ENCODE peak calls at places on chromosome 15, in eight cellular contexts. Z is fibroblast of mammary gland, V is fibroblast of the aortic adventitia, N is A549, K is breast epithelium, F is GM12878, J is AG09309, C is colonic mucosa. G is an unnamed sample.

GRCh38 chr15:74983725-74984231 is 11.6 kb upstream of the SCAMP5 start:
- DNase-seq in K (no peak), V (no peak), C (no peak), N (peak), Z (peak), F (peak), J (no peak), G (no peak)

GRCh38 chr15:40906947-40907802 is 12.9 kb downstream of the VPS18 start:
- DNase-seq in V (no peak), J (no peak), K (no peak), N (no peak), C (peak), Z (peak), F (no peak), G (no peak)

GRCh38 chr15:76057332-76058000 is 2.3 kb upstream of the TMEM266 start:
- DNase-seq in F (no peak), K (no peak), N (peak), C (peak), Z (peak), V (peak), J (peak), G (peak)

GRCh38 chr15:85030301-85031049 is 48.8 kb downstream of the PDE8A start:
- DNase-seq in C (no peak), N (no peak), J (no peak), F (no peak), K (no peak), Z (no peak), V (peak), G (peak)

GRCh38 chr15:42734076-42734672 is 2.8 kb downstream of the CDAN1 start:
- DNase-seq in N (no peak), J (no peak), V (no peak), C (no peak), K (no peak), Z (no peak), F (no peak), G (no peak)

GRCh38 chr15:97652041-97652440 is 308.5 kb upstream of the ARRDC4 start:
- DNase-seq in N (no peak), F (no peak), Z (no peak), J (no peak), K (no peak), V (no peak), C (no peak), G (no peak)

GRCh38 chr15:25728816-25729215 is 134.3 kb downstream of the ATP10A start:
- DNase-seq in N (no peak), Z (no peak), F (no peak), J (no peak), V (no peak), K (no peak), C (no peak), G (no peak)

GRCh38 chr15:40270246-40270995 is 12.4 kb downstream of the ANKRD63 start:
- DNase-seq in F (no peak), K (no peak), Z (peak), N (no peak), J (no peak), C (no peak), V (peak), G (no peak)

GRCh38 chr15:23467110-23467600 is 20.1 kb upstream of the GOLGA6L2 start:
- DNase-seq in Z (peak), N (peak), F (no peak), K (no peak), C (no peak), J (peak), V (peak), G (peak)

GRCh38 chr15:89728254-89728653 is 22.8 kb downstream of the MESP1 start:
- DNase-seq in J (no peak), C (no peak), F (no peak), N (no peak), Z (peak), V (peak), K (no peak), G (no peak)

GRCh38 chr15:51093865-51094605 is 671 bp downstream of the TNFAIP8L3 start:
- DNase-seq in F (no peak), V (peak), J (no peak), N (no peak), K (no peak), Z (no peak), C (peak), G (peak)

GRCh38 chr15:50907866-50908208 is 646 bp upstream of the AP4E1 start:
- DNase-seq in K (no peak), N (peak), V (peak), Z (peak), F (no peak), C (peak), J (no peak), G (peak)

GRCh38 chr15:73560501-73561117 is 72.6 kb downstream of the NPTN start:
- DNase-seq in N (peak), C (peak), Z (peak), J (peak), V (peak), F (peak), K (no peak), G (peak)

GRCh38 chr15:48566669-48567068 is 78.8 kb downstream of the FBN1 start:
- DNase-seq in V (peak), K (no peak), Z (peak), F (no peak), N (no peak), C (no peak), J (no peak), G (peak)

GRCh38 chr15:39238443-39238842 is 342.4 kb upstream of the THBS1 start:
- DNase-seq in F (no peak), Z (no peak), K (no peak), J (no peak), C (no peak), V (no peak), N (no peak), G (no peak)

GRCh38 chr15:55267401-55268053 is 22.1 kb downstream of the RAB27A start:
- DNase-seq in J (no peak), C (peak), V (peak), K (no peak), N (no peak), F (no peak), Z (peak), G (peak)

GRCh38 chr15:33016405-33017024 is 178.0 kb downstream of the FMN1 start:
- DNase-seq in V (no peak), F (no peak), K (no peak), N (no peak), C (no peak), J (no peak), Z (no peak), G (no peak)

GRCh38 chr15:66720206-66721010 is 18.4 kb downstream of the SMAD6 start:
- DNase-seq in Z (peak), V (peak), F (no peak), J (peak), K (no peak), C (no peak), N (peak), G (peak)

GRCh38 chr15:61049934-61050333 is 179.2 kb downstream of the RORA start:
- DNase-seq in F (peak), Z (peak), V (no peak), J (peak), C (no peak), N (peak), K (no peak), G (peak)

GRCh38 chr15:66701422-66702034 is 508 bp upstream of the SMAD6 start:
- DNase-seq in J (no peak), K (no peak), Z (peak), F (no peak), V (peak), C (peak), N (peak), G (peak)

GRCh38 chr15:101795455-101795854 is 7.9 kb upstream of the OR4F6 start:
- DNase-seq in N (no peak), F (no peak), J (peak), V (peak), C (no peak), Z (peak), K (no peak), G (peak)

GRCh38 chr15:101320501-101321052 is 25.5 kb upstream of the SNRPA1 start:
- DNase-seq in Z (peak), N (no peak), J (no peak), F (no peak), V (no peak), K (no peak), C (no peak), G (no peak)

GRCh38 chr15:74316116-74316515 is 51.3 kb downstream of the CYP11A1 start:
- DNase-seq in K (no peak), F (no peak), Z (no peak), J (no peak), V (no peak), N (no peak), C (no peak), G (no peak)

GRCh38 chr15:46088486-46089437 is 453.9 kb downstream of the SQOR start:
- DNase-seq in V (no peak), N (no peak), J (no peak), Z (no peak), K (no peak), C (no peak), F (no peak), G (peak)

GRCh38 chr15:82681371-82681770 is 28.3 kb downstream of the AP3B2 start:
- DNase-seq in K (no peak), V (no peak), C (no peak), N (no peak), J (no peak), Z (no peak), F (no peak), G (no peak)

GRCh38 chr15:59274126-59274970 is 67.7 kb downstream of the LDHAL6B start:
- DNase-seq in F (no peak), N (peak), J (peak), C (no peak), V (peak), Z (peak), K (no peak), G (peak)
- TF ChIP-seq CTCF in F (no peak), N (no peak), J (no peak), C (no peak), V (no peak), Z (no peak), K (no peak), G (no peak)

GRCh38 chr15:63600001-63600645 is 2.9 kb downstream of the FBXL22 start:
- DNase-seq in Z (no peak), J (no peak), F (no peak), K (no peak), V (peak), C (peak), N (peak), G (no peak)
- H3K4me3 ChIP-seq in Z (peak), J (peak), F (peak), K (peak), V (peak), C (peak), N (peak), G (peak)

GRCh38 chr15:94580186-94580585 is 348.8 kb downstream of the MCTP2 start:
- DNase-seq in Z (no peak), J (no peak), N (no peak), K (no peak), C (no peak), V (no peak), F (no peak), G (no peak)

GRCh38 chr15:94579261-94579660 is 347.9 kb downstream of the MCTP2 start:
- DNase-seq in N (no peak), V (no peak), J (no peak), Z (no peak), K (no peak), F (no peak), C (no peak), G (no peak)

GRCh38 chr15:94584833-94585244 is 353.5 kb downstream of the MCTP2 start:
- DNase-seq in Z (no peak), V (no peak), N (no peak), C (no peak), J (no peak), F (peak), K (no peak), G (peak)

GRCh38 chr15:94586099-94586498 is 354.7 kb downstream of the MCTP2 start:
- DNase-seq in C (no peak), Z (no peak), F (no peak), J (no peak), V (no peak), K (no peak), N (no peak), G (no peak)

GRCh38 chr15:94582368-94582767 is 351.0 kb downstream of the MCTP2 start:
- DNase-seq in V (no peak), C (peak), F (peak), K (no peak), Z (no peak), J (no peak), N (peak), G (no peak)
- TF ChIP-seq CTCF in V (no peak), C (no peak), F (peak), K (no peak), Z (no peak), J (no peak), N (no peak), G (no peak)

GRCh38 chr15:37860896-37861295 is 73.5 kb upstream of the TMCO5A start:
- DNase-seq in F (no peak), N (no peak), C (no peak), V (no peak), Z (no peak), K (no peak), J (no peak), G (no peak)

GRCh38 chr15:37856109-37856508 is 78.3 kb upstream of the TMCO5A start:
- DNase-seq in V (no peak), Z (no peak), F (no peak), C (no peak), J (no peak), N (no peak), K (no peak), G (no peak)
- H3K4me3 ChIP-seq in V (no peak), Z (no peak), F (no peak), C (no peak), J (no peak), N (no peak), K (no peak), G (no peak)

DNA sequence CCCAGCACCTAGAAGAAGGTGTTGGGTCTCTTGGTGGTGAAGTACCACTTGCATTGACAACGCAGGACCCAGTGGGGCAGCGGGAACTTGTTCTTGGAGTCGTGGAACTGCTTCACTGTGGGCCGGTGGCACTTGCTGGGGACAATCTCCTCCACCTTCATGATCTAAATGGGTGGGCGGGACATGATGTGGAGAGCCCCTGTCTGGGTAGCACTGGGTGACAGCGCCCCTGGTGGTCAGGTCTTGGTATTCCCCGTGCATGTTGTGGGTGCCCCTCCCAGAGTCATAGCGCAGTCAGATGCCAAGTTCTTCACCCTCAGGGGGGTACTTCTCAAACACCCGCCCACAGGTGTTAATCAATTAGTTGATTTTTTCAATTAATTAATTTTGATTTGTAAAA is 60.2 kb downstream of the AGBL1 start:
- DNase-seq in Z (no peak), J (no peak), F (no peak), V (no peak), N (peak), K (no peak), C (no peak), G (no peak)
- TF ChIP-seq CTCF in Z (no peak), J (no peak), F (peak), V (peak), N (no peak), K (no peak), C (no peak), G (peak)

G was measured in astrocyte of the spinal cord.